ENCODE peak calls at places on chromosomes 16 and 17, in four cellular contexts. A is A549, R is astrocyte of the cerebellum, Y is Calu3. D is an unnamed sample.

GRCh38 chr16:50301626-50302471 is 35.5 kb downstream of the ADCY7 start:
- DNase-seq in A (peak), R (peak), Y (no peak), D (no peak)

GRCh38 chr16:19559242-19559910 is 3.9 kb downstream of the VPS35L start:
- DNase-seq in A (peak), R (peak), Y (peak), D (peak)

GRCh38 chr16:49055824-49056545 is 225.7 kb downstream of the CBLN1 start:
- DNase-seq in A (no peak), R (no peak), Y (no peak), D (no peak)

GRCh38 chr16:11205065-11205699 is 50.8 kb downstream of the SOCS1 start:
- DNase-seq in A (no peak), R (no peak), Y (no peak), D (no peak)

GRCh38 chr16:23174622-23175021 is 7.9 kb upstream of the SCNN1G start:
- DNase-seq in A (no peak), R (no peak), Y (no peak), D (no peak)

GRCh38 chr17:47643116-47643515 is 6.6 kb upstream of the KPNB1 start:
- DNase-seq in A (no peak), R (no peak), Y (no peak), D (no peak)

GRCh38 chr17:1495265-1495664 is 2.8 kb upstream of the MYO1C start:
- DNase-seq in A (no peak), R (no peak), Y (no peak), D (no peak)

GRCh38 chr16:12673466-12673865 is 130.2 kb downstream of the CPPED1 start:
- DNase-seq in A (no peak), R (no peak), Y (no peak), D (no peak)

GRCh38 chr17:14553847-14554246 is 253.0 kb downstream of the HS3ST3B1 start:
- DNase-seq in A (no peak), R (no peak), Y (no peak), D (no peak)

DNA sequence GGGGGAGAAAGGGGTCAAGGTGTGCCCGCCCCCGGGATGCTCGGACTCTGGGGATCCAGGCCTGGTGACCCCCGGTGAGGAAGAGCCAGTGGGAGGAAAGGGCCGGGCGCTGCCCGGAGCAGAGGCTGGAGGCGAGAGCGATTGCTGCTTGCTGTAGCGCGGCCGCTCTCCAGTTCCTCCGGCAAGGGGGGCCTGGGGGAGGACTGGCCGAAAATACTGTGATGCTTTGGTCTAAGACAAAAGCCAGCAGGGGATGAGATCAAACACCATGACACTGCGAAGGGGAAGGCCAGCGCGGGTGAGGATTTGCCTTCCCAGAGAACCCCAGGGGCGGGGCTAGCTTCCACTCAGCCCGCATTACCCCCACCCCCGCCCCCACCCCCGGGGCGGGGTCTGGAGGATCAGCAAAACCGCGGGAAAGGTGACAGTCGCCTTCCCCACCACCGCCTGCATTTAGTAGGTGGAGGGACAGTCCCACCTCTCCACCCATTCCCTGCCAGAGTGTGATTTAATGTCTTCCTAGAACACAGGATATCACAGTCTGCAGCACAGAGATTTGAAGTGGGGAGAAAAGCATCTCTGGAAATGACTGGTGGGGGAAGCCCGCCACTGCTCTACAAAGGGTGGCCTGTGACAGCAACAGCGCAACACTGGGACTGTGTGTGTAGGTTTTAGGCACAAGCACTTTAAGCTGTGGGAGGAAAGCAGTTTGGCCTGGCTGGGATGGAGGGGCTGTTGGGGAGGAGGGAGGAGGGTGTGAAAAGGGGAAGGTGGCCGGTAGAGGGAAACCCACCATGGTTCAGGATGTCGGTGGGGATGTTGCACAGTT is 25.7 kb downstream of the MRC2 start:
- DNase-seq in A (peak), R (no peak), Y (peak), D (peak)
- TF ChIP-seq CTCF in A (no peak), R (no peak), Y (no peak), D (no peak)

GRCh38 chr17:81410852-81411251 is 15.6 kb downstream of the BAHCC1 start:
- DNase-seq in A (no peak), R (no peak), Y (no peak), D (no peak)

GRCh38 chr17:81411305-81411704 is 16.0 kb downstream of the BAHCC1 start:
- DNase-seq in A (no peak), R (no peak), Y (no peak), D (no peak)

GRCh38 chr17:81406117-81406953 is 11.1 kb downstream of the BAHCC1 start:
- DNase-seq in A (no peak), R (no peak), Y (no peak), D (no peak)

GRCh38 chr17:81408049-81408448 is 12.8 kb downstream of the BAHCC1 start:
- DNase-seq in A (no peak), R (no peak), Y (no peak), D (no peak)

DNA sequence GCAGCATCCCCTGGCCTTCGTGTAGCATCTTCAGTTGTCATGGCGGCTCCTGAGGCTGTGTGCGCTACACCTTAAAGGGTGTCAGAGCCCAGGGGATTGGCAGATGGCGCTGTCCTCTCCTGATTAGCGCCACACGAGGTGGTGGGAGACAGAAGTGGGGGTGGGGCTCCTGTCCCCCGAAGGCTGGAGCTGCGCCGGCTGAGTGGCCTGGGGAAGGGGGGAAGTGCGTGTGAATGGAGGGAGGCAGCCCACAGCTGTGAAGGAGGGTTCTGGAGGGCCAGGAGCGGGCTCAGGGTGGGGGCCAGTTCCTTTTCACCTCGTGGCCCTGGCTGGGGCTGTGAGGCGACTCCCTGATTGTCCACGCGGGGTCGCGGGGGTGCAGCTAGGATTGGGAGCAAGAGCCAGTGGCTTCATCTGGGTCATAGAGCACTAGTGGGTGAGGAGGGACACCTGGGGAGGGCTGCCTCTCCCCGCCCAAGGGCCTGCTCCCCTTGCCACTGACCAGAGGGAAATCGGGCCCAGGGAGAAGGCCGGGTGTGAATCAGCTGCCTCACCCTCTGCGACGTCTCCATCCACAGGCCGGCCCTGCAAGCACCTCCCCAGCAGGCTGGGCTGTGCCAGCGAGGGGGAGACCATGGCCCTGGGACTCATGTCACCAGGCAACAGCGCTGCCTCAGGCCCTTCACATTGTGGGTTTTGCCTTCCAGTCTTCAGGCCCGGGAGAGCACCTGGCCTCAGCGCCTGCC is 14.1 kb downstream of the BAHCC1 start:
- DNase-seq in A (no peak), R (no peak), Y (no peak), D (no peak)
- TF ChIP-seq CTCF in A (no peak), R (no peak), Y (no peak), D (no peak)

GRCh38 chr17:74089869-74090464 is 113.5 kb upstream of the RPL38 start:
- DNase-seq in A (peak), R (no peak), Y (peak), D (peak)

GRCh38 chr17:74086992-74087391 is 116.5 kb upstream of the RPL38 start:
- DNase-seq in A (no peak), R (no peak), Y (no peak), D (no peak)

GRCh38 chr17:74083321-74083720 is 120.2 kb upstream of the RPL38 start:
- DNase-seq in A (no peak), R (no peak), Y (no peak), D (no peak)

GRCh38 chr17:74080936-74081335 is 122.5 kb upstream of the RPL38 start:
- DNase-seq in A (no peak), R (no peak), Y (no peak), D (no peak)

GRCh38 chr17:74085434-74085833 is 118.0 kb upstream of the RPL38 start:
- DNase-seq in A (no peak), R (no peak), Y (no peak), D (no peak)
- TF ChIP-seq CTCF in A (no peak), R (peak), Y (no peak), D (no peak)

GRCh38 chr17:81202318-81202717 is 20.4 kb downstream of the CEP131 start:
- DNase-seq in A (no peak), R (no peak), Y (no peak), D (no peak)

GRCh38 chr17:81200201-81200600 is 22.6 kb downstream of the CEP131 start:
- DNase-seq in A (no peak), R (no peak), Y (no peak), D (no peak)

GRCh38 chr17:81198826-81199481 is 23.8 kb downstream of the CEP131 start:
- DNase-seq in A (no peak), R (no peak), Y (no peak), D (no peak)

GRCh38 chr17:81199482-81199830 is 23.3 kb downstream of the CEP131 start:
- DNase-seq in A (no peak), R (no peak), Y (no peak), D (no peak)

GRCh38 chr17:81200695-81201580 is 21.8 kb downstream of the CEP131 start:
- DNase-seq in A (peak), R (peak), Y (peak), D (peak)
- TF ChIP-seq CTCF in A (peak), R (peak), Y (no peak), D (no peak)

GRCh38 chr17:57906910-57907309 is 48.3 kb downstream of the CUEDC1 start:
- DNase-seq in A (no peak), R (no peak), Y (no peak), D (no peak)
- TF ChIP-seq CTCF in A (peak), R (peak), Y (no peak), D (no peak)

GRCh38 chr17:38456031-38456815 is 28.0 kb downstream of the ARHGAP23 start:
- DNase-seq in A (peak), R (no peak), Y (no peak), D (no peak)
- TF ChIP-seq CTCF in A (no peak), R (peak), Y (peak), D (no peak)

DNA sequence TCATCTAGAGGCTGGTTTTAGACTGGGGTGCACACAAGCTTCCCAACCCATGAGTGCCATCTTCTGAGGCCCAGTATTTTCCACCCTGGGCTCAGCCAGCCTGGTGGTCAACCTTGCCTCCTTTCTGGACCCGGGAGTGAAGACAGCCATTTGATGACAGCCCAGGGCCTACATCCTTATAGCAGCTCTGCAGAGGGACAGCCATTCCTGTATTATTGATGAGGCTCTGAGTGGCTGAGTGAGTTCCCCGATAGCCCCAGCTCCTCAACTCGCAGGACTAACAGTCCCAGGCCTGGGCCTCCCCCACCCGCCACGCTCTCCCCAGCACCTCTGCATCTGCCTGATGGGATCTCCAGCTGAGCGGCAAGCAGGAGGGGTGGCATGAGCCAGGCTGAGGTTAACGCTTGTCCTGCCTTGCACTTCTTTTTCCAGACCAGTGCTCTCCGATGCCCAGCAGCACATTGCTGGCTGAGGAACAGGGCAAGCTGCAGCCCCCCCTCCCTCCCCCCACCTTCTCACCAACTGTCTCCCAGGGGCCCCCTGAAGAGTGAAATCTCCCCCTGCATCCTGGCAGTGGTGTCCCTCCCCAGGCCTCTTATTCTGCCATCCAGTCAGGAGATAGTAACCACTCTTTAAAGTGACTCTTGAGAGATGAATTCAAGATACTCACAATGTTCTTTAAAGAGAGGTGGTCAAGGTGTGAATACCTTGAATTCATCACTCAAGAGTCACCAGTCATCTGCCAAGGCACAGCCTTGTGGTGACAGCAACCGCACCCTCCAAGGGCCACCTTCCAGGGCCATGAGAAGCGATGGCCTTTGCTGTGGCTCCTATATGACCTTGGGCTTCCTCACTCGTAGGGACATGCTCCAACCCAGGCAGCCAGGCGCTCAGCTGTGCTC is 23.5 kb downstream of the CACNG5 start:
- DNase-seq in A (no peak), R (no peak), Y (no peak), D (no peak)
- TF ChIP-seq CTCF in A (no peak), R (no peak), Y (no peak), D (no peak)